ENCODE peak calls at places on chromosomes 7 and 10, in five cellular contexts. One of them, this sample, is unnamed.

GRCh38 chr7:96303686-96304443 is 18.0 kb downstream of the SLC25A13 start:
- DNase-seq in iPS-NIHi11: no peak
- DNase-seq in CD8-positive, alpha-beta memory T cell: no peak
- DNase-seq in activated naive CD4-positive, alpha-beta T cell treated with anti-CD3 and anti-CD28 coated beads, Interleukin-2, amount 50 U/mL, for 16 hours: no peak
- DNase-seq in activated T-cell treated with anti-CD3 and anti-CD28 coated beads, Interleukin-2, amount 50 U/mL, for 4 hours: no peak
- DNase-seq in this sample: peak; percentile 79

GRCh38 chr10:100888957-100889356 is 23.8 kb upstream of the SLF2 start:
- DNase-seq in iPS-NIHi11: no peak
- DNase-seq in CD8-positive, alpha-beta memory T cell: no peak
- DNase-seq in activated naive CD4-positive, alpha-beta T cell treated with anti-CD3 and anti-CD28 coated beads, Interleukin-2, amount 50 U/mL, for 16 hours: no peak
- DNase-seq in activated T-cell treated with anti-CD3 and anti-CD28 coated beads, Interleukin-2, amount 50 U/mL, for 4 hours: no peak
- DNase-seq in this sample: no peak

GRCh38 chr7:121373177-121373576 is 22.9 kb downstream of the FAM3C start:
- DNase-seq in iPS-NIHi11: no peak
- DNase-seq in activated T-cell treated with anti-CD3 and anti-CD28 coated beads, Interleukin-2, amount 50 U/mL, for 4 hours: no peak
- DNase-seq in activated naive CD4-positive, alpha-beta T cell treated with anti-CD3 and anti-CD28 coated beads, Interleukin-2, amount 50 U/mL, for 16 hours: no peak
- DNase-seq in CD8-positive, alpha-beta memory T cell: no peak
- DNase-seq in this sample: no peak

GRCh38 chr10:93198401-93199175 is 124.9 kb downstream of the CYP26A1 start:
- DNase-seq in activated T-cell treated with anti-CD3 and anti-CD28 coated beads, Interleukin-2, amount 50 U/mL, for 4 hours: no peak
- DNase-seq in activated naive CD4-positive, alpha-beta T cell treated with anti-CD3 and anti-CD28 coated beads, Interleukin-2, amount 50 U/mL, for 16 hours: no peak
- DNase-seq in CD8-positive, alpha-beta memory T cell: no peak
- DNase-seq in iPS-NIHi11: no peak
- DNase-seq in this sample: no peak

GRCh38 chr7:155763721-155764431 is 48.4 kb downstream of the SHH start:
- DNase-seq in activated naive CD4-positive, alpha-beta T cell treated with anti-CD3 and anti-CD28 coated beads, Interleukin-2, amount 50 U/mL, for 16 hours: peak; percentile 53
- DNase-seq in iPS-NIHi11: no peak
- DNase-seq in activated T-cell treated with anti-CD3 and anti-CD28 coated beads, Interleukin-2, amount 50 U/mL, for 4 hours: peak; percentile 38
- DNase-seq in CD8-positive, alpha-beta memory T cell: peak; percentile 65
- DNase-seq in this sample: no peak

GRCh38 chr7:47551550-47552121 is 30.3 kb downstream of the TNS3 start:
- DNase-seq in activated naive CD4-positive, alpha-beta T cell treated with anti-CD3 and anti-CD28 coated beads, Interleukin-2, amount 50 U/mL, for 16 hours: no peak
- DNase-seq in CD8-positive, alpha-beta memory T cell: no peak
- DNase-seq in iPS-NIHi11: no peak
- DNase-seq in activated T-cell treated with anti-CD3 and anti-CD28 coated beads, Interleukin-2, amount 50 U/mL, for 4 hours: no peak
- DNase-seq in this sample: no peak

GRCh38 chr7:69062020-69062760 is 536.1 kb upstream of the AUTS2 start:
- DNase-seq in CD8-positive, alpha-beta memory T cell: no peak
- DNase-seq in activated naive CD4-positive, alpha-beta T cell treated with anti-CD3 and anti-CD28 coated beads, Interleukin-2, amount 50 U/mL, for 16 hours: no peak
- DNase-seq in activated T-cell treated with anti-CD3 and anti-CD28 coated beads, Interleukin-2, amount 50 U/mL, for 4 hours: no peak
- DNase-seq in iPS-NIHi11: no peak
- DNase-seq in this sample: no peak

GRCh38 chr7:1290262-1291039 is 57.8 kb downstream of the UNCX start:
- DNase-seq in activated T-cell treated with anti-CD3 and anti-CD28 coated beads, Interleukin-2, amount 50 U/mL, for 4 hours: peak; percentile 18
- DNase-seq in activated naive CD4-positive, alpha-beta T cell treated with anti-CD3 and anti-CD28 coated beads, Interleukin-2, amount 50 U/mL, for 16 hours: peak; percentile 35
- DNase-seq in iPS-NIHi11: peak; percentile 67
- DNase-seq in CD8-positive, alpha-beta memory T cell: peak; percentile 45
- DNase-seq in this sample: no peak

GRCh38 chr7:158740013-158740656 is 35.5 kb upstream of the NCAPG2 start:
- DNase-seq in CD8-positive, alpha-beta memory T cell: no peak
- DNase-seq in iPS-NIHi11: no peak
- DNase-seq in activated naive CD4-positive, alpha-beta T cell treated with anti-CD3 and anti-CD28 coated beads, Interleukin-2, amount 50 U/mL, for 16 hours: no peak
- DNase-seq in activated T-cell treated with anti-CD3 and anti-CD28 coated beads, Interleukin-2, amount 50 U/mL, for 4 hours: no peak
- DNase-seq in this sample: no peak

GRCh38 chr10:71743099-71743838 is 23.7 kb upstream of the C10orf105 start:
- DNase-seq in activated T-cell treated with anti-CD3 and anti-CD28 coated beads, Interleukin-2, amount 50 U/mL, for 4 hours: no peak
- DNase-seq in CD8-positive, alpha-beta memory T cell: no peak
- DNase-seq in iPS-NIHi11: no peak
- DNase-seq in activated naive CD4-positive, alpha-beta T cell treated with anti-CD3 and anti-CD28 coated beads, Interleukin-2, amount 50 U/mL, for 16 hours: no peak
- DNase-seq in this sample: no peak

GRCh38 chr10:79070091-79070610 is 1.4 kb downstream of the ZMIZ1 start:
- DNase-seq in iPS-NIHi11: peak; percentile 58
- DNase-seq in activated T-cell treated with anti-CD3 and anti-CD28 coated beads, Interleukin-2, amount 50 U/mL, for 4 hours: no peak
- DNase-seq in activated naive CD4-positive, alpha-beta T cell treated with anti-CD3 and anti-CD28 coated beads, Interleukin-2, amount 50 U/mL, for 16 hours: no peak
- DNase-seq in CD8-positive, alpha-beta memory T cell: no peak
- DNase-seq in this sample: no peak

GRCh38 chr7:106111671-106112117 is 418 bp downstream of the SYPL1 start:
- DNase-seq in CD8-positive, alpha-beta memory T cell: peak; percentile 65
- DNase-seq in activated T-cell treated with anti-CD3 and anti-CD28 coated beads, Interleukin-2, amount 50 U/mL, for 4 hours: peak; percentile 15
- DNase-seq in iPS-NIHi11: peak; percentile 73
- DNase-seq in activated naive CD4-positive, alpha-beta T cell treated with anti-CD3 and anti-CD28 coated beads, Interleukin-2, amount 50 U/mL, for 16 hours: no peak
- DNase-seq in this sample: peak; percentile 68

GRCh38 chr10:10056958-10057357 is 960.7 kb upstream of the CELF2 start:
- DNase-seq in activated T-cell treated with anti-CD3 and anti-CD28 coated beads, Interleukin-2, amount 50 U/mL, for 4 hours: no peak
- DNase-seq in activated naive CD4-positive, alpha-beta T cell treated with anti-CD3 and anti-CD28 coated beads, Interleukin-2, amount 50 U/mL, for 16 hours: no peak
- DNase-seq in iPS-NIHi11: peak; percentile 11
- DNase-seq in CD8-positive, alpha-beta memory T cell: no peak
- DNase-seq in this sample: peak; percentile 31

GRCh38 chr10:118682518-118682917 is 72.3 kb downstream of the CACUL1 start:
- DNase-seq in iPS-NIHi11: no peak
- DNase-seq in activated T-cell treated with anti-CD3 and anti-CD28 coated beads, Interleukin-2, amount 50 U/mL, for 4 hours: no peak
- DNase-seq in activated naive CD4-positive, alpha-beta T cell treated with anti-CD3 and anti-CD28 coated beads, Interleukin-2, amount 50 U/mL, for 16 hours: no peak
- DNase-seq in CD8-positive, alpha-beta memory T cell: no peak
- DNase-seq in this sample: no peak

GRCh38 chr7:105808703-105809590 is 67.5 kb downstream of the ATXN7L1 start:
- DNase-seq in activated naive CD4-positive, alpha-beta T cell treated with anti-CD3 and anti-CD28 coated beads, Interleukin-2, amount 50 U/mL, for 16 hours: peak; percentile 86
- DNase-seq in activated T-cell treated with anti-CD3 and anti-CD28 coated beads, Interleukin-2, amount 50 U/mL, for 4 hours: peak; percentile 68
- DNase-seq in iPS-NIHi11: no peak
- DNase-seq in CD8-positive, alpha-beta memory T cell: peak; percentile 85
- DNase-seq in this sample: peak; percentile 59

GRCh38 chr10:77932016-77932715 is 5.6 kb upstream of the DLG5 start:
- DNase-seq in activated naive CD4-positive, alpha-beta T cell treated with anti-CD3 and anti-CD28 coated beads, Interleukin-2, amount 50 U/mL, for 16 hours: no peak
- DNase-seq in activated T-cell treated with anti-CD3 and anti-CD28 coated beads, Interleukin-2, amount 50 U/mL, for 4 hours: no peak
- DNase-seq in iPS-NIHi11: no peak
- DNase-seq in CD8-positive, alpha-beta memory T cell: no peak
- DNase-seq in this sample: no peak

GRCh38 chr7:101177644-101178043 is 2.4 kb downstream of the NAT16 start:
- DNase-seq in iPS-NIHi11: no peak
- DNase-seq in activated T-cell treated with anti-CD3 and anti-CD28 coated beads, Interleukin-2, amount 50 U/mL, for 4 hours: no peak
- DNase-seq in CD8-positive, alpha-beta memory T cell: no peak
- DNase-seq in activated naive CD4-positive, alpha-beta T cell treated with anti-CD3 and anti-CD28 coated beads, Interleukin-2, amount 50 U/mL, for 16 hours: no peak
- DNase-seq in this sample: no peak

GRCh38 chr7:84304407-84304806 is 109.8 kb upstream of the SEMA3A start:
- DNase-seq in CD8-positive, alpha-beta memory T cell: no peak
- DNase-seq in activated naive CD4-positive, alpha-beta T cell treated with anti-CD3 and anti-CD28 coated beads, Interleukin-2, amount 50 U/mL, for 16 hours: no peak
- DNase-seq in activated T-cell treated with anti-CD3 and anti-CD28 coated beads, Interleukin-2, amount 50 U/mL, for 4 hours: no peak
- DNase-seq in iPS-NIHi11: no peak
- DNase-seq in this sample: no peak

GRCh38 chr7:69624431-69624830 is 26.2 kb downstream of the AUTS2 start:
- DNase-seq in iPS-NIHi11: no peak
- DNase-seq in activated T-cell treated with anti-CD3 and anti-CD28 coated beads, Interleukin-2, amount 50 U/mL, for 4 hours: no peak
- DNase-seq in CD8-positive, alpha-beta memory T cell: no peak
- DNase-seq in activated naive CD4-positive, alpha-beta T cell treated with anti-CD3 and anti-CD28 coated beads, Interleukin-2, amount 50 U/mL, for 16 hours: no peak
- DNase-seq in this sample: no peak

GRCh38 chr7:35647171-35647574 is 47.8 kb downstream of the HERPUD2 start:
- DNase-seq in iPS-NIHi11: peak; percentile 68
- DNase-seq in activated naive CD4-positive, alpha-beta T cell treated with anti-CD3 and anti-CD28 coated beads, Interleukin-2, amount 50 U/mL, for 16 hours: no peak
- DNase-seq in activated T-cell treated with anti-CD3 and anti-CD28 coated beads, Interleukin-2, amount 50 U/mL, for 4 hours: no peak
- DNase-seq in CD8-positive, alpha-beta memory T cell: no peak
- DNase-seq in this sample: no peak

GRCh38 chr10:29841724-29842649 is 207.2 kb upstream of the SVIL start:
- DNase-seq in CD8-positive, alpha-beta memory T cell: no peak
- DNase-seq in activated naive CD4-positive, alpha-beta T cell treated with anti-CD3 and anti-CD28 coated beads, Interleukin-2, amount 50 U/mL, for 16 hours: no peak
- DNase-seq in activated T-cell treated with anti-CD3 and anti-CD28 coated beads, Interleukin-2, amount 50 U/mL, for 4 hours: no peak
- DNase-seq in iPS-NIHi11: peak; percentile 37
- DNase-seq in this sample: no peak

GRCh38 chr7:102914585-102914984 is 1.8 kb downstream of the LRRC17 start:
- DNase-seq in activated naive CD4-positive, alpha-beta T cell treated with anti-CD3 and anti-CD28 coated beads, Interleukin-2, amount 50 U/mL, for 16 hours: no peak
- DNase-seq in iPS-NIHi11: peak; percentile 50
- DNase-seq in CD8-positive, alpha-beta memory T cell: no peak
- DNase-seq in activated T-cell treated with anti-CD3 and anti-CD28 coated beads, Interleukin-2, amount 50 U/mL, for 4 hours: no peak
- DNase-seq in this sample: peak; percentile 22

GRCh38 chr7:109844362-109844761 is 1246.6 kb upstream of the LRRN3 start:
- DNase-seq in iPS-NIHi11: peak; percentile 48
- DNase-seq in activated naive CD4-positive, alpha-beta T cell treated with anti-CD3 and anti-CD28 coated beads, Interleukin-2, amount 50 U/mL, for 16 hours: no peak
- DNase-seq in activated T-cell treated with anti-CD3 and anti-CD28 coated beads, Interleukin-2, amount 50 U/mL, for 4 hours: no peak
- DNase-seq in CD8-positive, alpha-beta memory T cell: no peak
- DNase-seq in this sample: no peak

GRCh38 chr10:1465421-1465902 is 271.9 kb downstream of the ADARB2 start:
- DNase-seq in activated naive CD4-positive, alpha-beta T cell treated with anti-CD3 and anti-CD28 coated beads, Interleukin-2, amount 50 U/mL, for 16 hours: no peak
- DNase-seq in activated T-cell treated with anti-CD3 and anti-CD28 coated beads, Interleukin-2, amount 50 U/mL, for 4 hours: no peak
- DNase-seq in CD8-positive, alpha-beta memory T cell: no peak
- DNase-seq in iPS-NIHi11: no peak
- DNase-seq in this sample: no peak

GRCh38 chr10:96457341-96457740 is 56.4 kb downstream of the TLL2 start:
- DNase-seq in activated T-cell treated with anti-CD3 and anti-CD28 coated beads, Interleukin-2, amount 50 U/mL, for 4 hours: no peak
- DNase-seq in iPS-NIHi11: no peak
- DNase-seq in CD8-positive, alpha-beta memory T cell: no peak
- DNase-seq in activated naive CD4-positive, alpha-beta T cell treated with anti-CD3 and anti-CD28 coated beads, Interleukin-2, amount 50 U/mL, for 16 hours: no peak
- DNase-seq in this sample: no peak

GRCh38 chr7:101550641-101551531 is 78.2 kb downstream of the MYL10 start:
- DNase-seq in iPS-NIHi11: no peak
- DNase-seq in activated naive CD4-positive, alpha-beta T cell treated with anti-CD3 and anti-CD28 coated beads, Interleukin-2, amount 50 U/mL, for 16 hours: no peak
- DNase-seq in activated T-cell treated with anti-CD3 and anti-CD28 coated beads, Interleukin-2, amount 50 U/mL, for 4 hours: no peak
- DNase-seq in CD8-positive, alpha-beta memory T cell: peak; percentile 37
- DNase-seq in this sample: no peak

GRCh38 chr10:5079836-5080235 is 14.4 kb upstream of the AKR1C3 start:
- DNase-seq in iPS-NIHi11: no peak
- DNase-seq in CD8-positive, alpha-beta memory T cell: no peak
- DNase-seq in activated naive CD4-positive, alpha-beta T cell treated with anti-CD3 and anti-CD28 coated beads, Interleukin-2, amount 50 U/mL, for 16 hours: no peak
- DNase-seq in activated T-cell treated with anti-CD3 and anti-CD28 coated beads, Interleukin-2, amount 50 U/mL, for 4 hours: no peak
- DNase-seq in this sample: no peak

GRCh38 chr7:33901199-33901598 is 4.1 kb upstream of the BMPER start:
- DNase-seq in CD8-positive, alpha-beta memory T cell: no peak
- DNase-seq in activated naive CD4-positive, alpha-beta T cell treated with anti-CD3 and anti-CD28 coated beads, Interleukin-2, amount 50 U/mL, for 16 hours: no peak
- DNase-seq in iPS-NIHi11: no peak
- DNase-seq in activated T-cell treated with anti-CD3 and anti-CD28 coated beads, Interleukin-2, amount 50 U/mL, for 4 hours: no peak
- DNase-seq in this sample: peak; percentile 65

GRCh38 chr7:124784879-124785818 is 19.6 kb upstream of the GPR37 start:
- DNase-seq in CD8-positive, alpha-beta memory T cell: no peak
- DNase-seq in activated T-cell treated with anti-CD3 and anti-CD28 coated beads, Interleukin-2, amount 50 U/mL, for 4 hours: no peak
- DNase-seq in activated naive CD4-positive, alpha-beta T cell treated with anti-CD3 and anti-CD28 coated beads, Interleukin-2, amount 50 U/mL, for 16 hours: no peak
- DNase-seq in iPS-NIHi11: peak; percentile 59
- DNase-seq in this sample: peak; percentile 29

GRCh38 chr7:104929921-104930320 is 84.1 kb upstream of the KMT2E start:
- DNase-seq in CD8-positive, alpha-beta memory T cell: no peak
- DNase-seq in activated naive CD4-positive, alpha-beta T cell treated with anti-CD3 and anti-CD28 coated beads, Interleukin-2, amount 50 U/mL, for 16 hours: no peak
- DNase-seq in iPS-NIHi11: no peak
- DNase-seq in activated T-cell treated with anti-CD3 and anti-CD28 coated beads, Interleukin-2, amount 50 U/mL, for 4 hours: no peak
- DNase-seq in this sample: no peak

GRCh38 chr10:124928084-124928483 is 13.8 kb upstream of the ZRANB1 start:
- DNase-seq in activated naive CD4-positive, alpha-beta T cell treated with anti-CD3 and anti-CD28 coated beads, Interleukin-2, amount 50 U/mL, for 16 hours: no peak
- DNase-seq in activated T-cell treated with anti-CD3 and anti-CD28 coated beads, Interleukin-2, amount 50 U/mL, for 4 hours: no peak
- DNase-seq in CD8-positive, alpha-beta memory T cell: no peak
- DNase-seq in iPS-NIHi11: no peak
- DNase-seq in this sample: no peak

GRCh38 chr10:118259288-118259906 is 82.7 kb downstream of the FAM204A start:
- DNase-seq in activated T-cell treated with anti-CD3 and anti-CD28 coated beads, Interleukin-2, amount 50 U/mL, for 4 hours: no peak
- DNase-seq in CD8-positive, alpha-beta memory T cell: no peak
- DNase-seq in activated naive CD4-positive, alpha-beta T cell treated with anti-CD3 and anti-CD28 coated beads, Interleukin-2, amount 50 U/mL, for 16 hours: no peak
- DNase-seq in iPS-NIHi11: peak; percentile 67
- DNase-seq in this sample: no peak

GRCh38 chr10:109348324-109348723 is 575.0 kb downstream of the XPNPEP1 start:
- DNase-seq in activated naive CD4-positive, alpha-beta T cell treated with anti-CD3 and anti-CD28 coated beads, Interleukin-2, amount 50 U/mL, for 16 hours: no peak
- DNase-seq in activated T-cell treated with anti-CD3 and anti-CD28 coated beads, Interleukin-2, amount 50 U/mL, for 4 hours: no peak
- DNase-seq in CD8-positive, alpha-beta memory T cell: no peak
- DNase-seq in iPS-NIHi11: no peak
- DNase-seq in this sample: no peak

GRCh38 chr10:87552248-87552914 is 47.7 kb downstream of the MINPP1 start:
- DNase-seq in activated naive CD4-positive, alpha-beta T cell treated with anti-CD3 and anti-CD28 coated beads, Interleukin-2, amount 50 U/mL, for 16 hours: no peak
- DNase-seq in CD8-positive, alpha-beta memory T cell: no peak
- DNase-seq in iPS-NIHi11: no peak
- DNase-seq in activated T-cell treated with anti-CD3 and anti-CD28 coated beads, Interleukin-2, amount 50 U/mL, for 4 hours: no peak
- DNase-seq in this sample: no peak

GRCh38 chr7:2431260-2431867 is 28.0 kb downstream of the CHST12 start:
- DNase-seq in activated naive CD4-positive, alpha-beta T cell treated with anti-CD3 and anti-CD28 coated beads, Interleukin-2, amount 50 U/mL, for 16 hours: peak; percentile 40
- DNase-seq in iPS-NIHi11: peak; percentile 81
- DNase-seq in CD8-positive, alpha-beta memory T cell: peak; percentile 68
- DNase-seq in activated T-cell treated with anti-CD3 and anti-CD28 coated beads, Interleukin-2, amount 50 U/mL, for 4 hours: peak; percentile 23
- DNase-seq in this sample: no peak

GRCh38 chr10:515674-516073 is 173.8 kb downstream of the DIP2C start:
- DNase-seq in activated naive CD4-positive, alpha-beta T cell treated with anti-CD3 and anti-CD28 coated beads, Interleukin-2, amount 50 U/mL, for 16 hours: no peak
- DNase-seq in CD8-positive, alpha-beta memory T cell: no peak
- DNase-seq in iPS-NIHi11: no peak
- DNase-seq in activated T-cell treated with anti-CD3 and anti-CD28 coated beads, Interleukin-2, amount 50 U/mL, for 4 hours: no peak
- DNase-seq in this sample: no peak

GRCh38 chr10:114405011-114405350 is 679 bp upstream of the AFAP1L2 start:
- DNase-seq in activated T-cell treated with anti-CD3 and anti-CD28 coated beads, Interleukin-2, amount 50 U/mL, for 4 hours: no peak
- DNase-seq in CD8-positive, alpha-beta memory T cell: no peak
- DNase-seq in activated naive CD4-positive, alpha-beta T cell treated with anti-CD3 and anti-CD28 coated beads, Interleukin-2, amount 50 U/mL, for 16 hours: no peak
- DNase-seq in iPS-NIHi11: peak; percentile 50
- DNase-seq in this sample: no peak

GRCh38 chr10:132265878-132266496 is 41.8 kb downstream of the STK32C start:
- DNase-seq in activated T-cell treated with anti-CD3 and anti-CD28 coated beads, Interleukin-2, amount 50 U/mL, for 4 hours: no peak
- DNase-seq in CD8-positive, alpha-beta memory T cell: no peak
- DNase-seq in iPS-NIHi11: no peak
- DNase-seq in activated naive CD4-positive, alpha-beta T cell treated with anti-CD3 and anti-CD28 coated beads, Interleukin-2, amount 50 U/mL, for 16 hours: no peak
- DNase-seq in this sample: no peak